ENCODE peak calls at places on chromosomes 13 and 19, in four cellular contexts. One of them, this sample, is unnamed.

GRCh38 chr13:102675115-102675514 is 19.7 kb downstream of the METTL21C start:
- DNase-seq in fibroblast of pulmonary artery: no peak
- DNase-seq in GM23338: no peak
- DNase-seq in AG09309: no peak
- DNase-seq in this sample: no peak

GRCh38 chr19:42092350-42092749 is 16.4 kb downstream of the ZNF574 start:
- DNase-seq in fibroblast of pulmonary artery: peak; percentile 26
- DNase-seq in GM23338: peak; percentile 82
- DNase-seq in AG09309: no peak
- DNase-seq in this sample: no peak

GRCh38 chr13:46607768-46608553 is 55.0 kb downstream of the LRCH1 start:
- DNase-seq in fibroblast of pulmonary artery: no peak
- DNase-seq in GM23338: no peak
- DNase-seq in AG09309: no peak
- DNase-seq in this sample: no peak

GRCh38 chr19:40990972-40991381 is at the start of gene CYP2B6:
- DNase-seq in fibroblast of pulmonary artery: no peak
- DNase-seq in GM23338: no peak
- DNase-seq in AG09309: no peak
- DNase-seq in this sample: no peak

GRCh38 chr13:33490461-33491327 is 205.1 kb upstream of the STARD13 start:
- DNase-seq in fibroblast of pulmonary artery: peak; percentile 82
- DNase-seq in GM23338: peak; percentile 89
- DNase-seq in AG09309: no peak
- DNase-seq in this sample: no peak

GRCh38 chr19:33799507-33799906 is 2.8 kb downstream of the KCTD15 start:
- DNase-seq in fibroblast of pulmonary artery: no peak
- DNase-seq in GM23338: peak; percentile 41
- DNase-seq in AG09309: no peak
- DNase-seq in this sample: no peak

GRCh38 chr19:8335343-8336071 is 7.6 kb downstream of the KANK3 start:
- DNase-seq in fibroblast of pulmonary artery: no peak
- DNase-seq in GM23338: peak; percentile 76
- DNase-seq in AG09309: no peak
- DNase-seq in this sample: no peak

GRCh38 chr19:46585539-46585938 is 15.6 kb upstream of the CALM3 start:
- DNase-seq in fibroblast of pulmonary artery: no peak
- DNase-seq in GM23338: no peak
- DNase-seq in AG09309: no peak
- DNase-seq in this sample: no peak

GRCh38 chr19:10416380-10417257 is 3.7 kb upstream of the PDE4A start:
- DNase-seq in fibroblast of pulmonary artery: peak; percentile 94
- DNase-seq in GM23338: peak; percentile 92
- DNase-seq in AG09309: no peak
- DNase-seq in this sample: peak; percentile 66

DNA sequence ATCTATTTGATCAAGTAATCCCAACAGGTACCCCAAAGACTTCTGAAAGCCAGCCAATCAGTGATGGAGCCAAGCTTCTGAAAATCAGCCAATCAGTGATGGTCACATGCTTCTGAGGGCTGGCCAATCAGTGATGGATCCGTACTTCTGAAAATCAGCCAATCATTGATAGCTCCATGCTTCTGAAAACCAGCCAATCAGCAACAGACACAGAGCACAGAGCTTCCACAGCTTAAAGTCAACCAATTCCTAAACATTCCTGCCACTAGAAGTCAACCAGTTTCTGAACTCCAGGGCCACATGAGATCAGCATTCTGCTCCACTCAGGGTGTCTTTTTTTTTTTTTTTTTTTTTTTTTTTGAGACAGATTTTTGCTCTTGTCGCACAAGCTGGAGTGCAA is 8.2 kb upstream of the HSD17B14 start:
- DNase-seq in fibroblast of pulmonary artery: peak; percentile 60
- DNase-seq in GM23338: peak; percentile 78
- DNase-seq in AG09309: no peak
- DNase-seq in this sample: no peak
- TF ChIP-seq CTCF in fibroblast of pulmonary artery: peak; percentile 18
- TF ChIP-seq CTCF in GM23338: peak; percentile 14
- TF ChIP-seq CTCF in AG09309: peak; percentile 18
- TF ChIP-seq CTCF in this sample: no peak

GRCh38 chr13:69319659-69320058 is 788.0 kb upstream of the ATXN8OS start:
- DNase-seq in fibroblast of pulmonary artery: no peak
- DNase-seq in GM23338: no peak
- DNase-seq in AG09309: no peak
- DNase-seq in this sample: no peak

DNA sequence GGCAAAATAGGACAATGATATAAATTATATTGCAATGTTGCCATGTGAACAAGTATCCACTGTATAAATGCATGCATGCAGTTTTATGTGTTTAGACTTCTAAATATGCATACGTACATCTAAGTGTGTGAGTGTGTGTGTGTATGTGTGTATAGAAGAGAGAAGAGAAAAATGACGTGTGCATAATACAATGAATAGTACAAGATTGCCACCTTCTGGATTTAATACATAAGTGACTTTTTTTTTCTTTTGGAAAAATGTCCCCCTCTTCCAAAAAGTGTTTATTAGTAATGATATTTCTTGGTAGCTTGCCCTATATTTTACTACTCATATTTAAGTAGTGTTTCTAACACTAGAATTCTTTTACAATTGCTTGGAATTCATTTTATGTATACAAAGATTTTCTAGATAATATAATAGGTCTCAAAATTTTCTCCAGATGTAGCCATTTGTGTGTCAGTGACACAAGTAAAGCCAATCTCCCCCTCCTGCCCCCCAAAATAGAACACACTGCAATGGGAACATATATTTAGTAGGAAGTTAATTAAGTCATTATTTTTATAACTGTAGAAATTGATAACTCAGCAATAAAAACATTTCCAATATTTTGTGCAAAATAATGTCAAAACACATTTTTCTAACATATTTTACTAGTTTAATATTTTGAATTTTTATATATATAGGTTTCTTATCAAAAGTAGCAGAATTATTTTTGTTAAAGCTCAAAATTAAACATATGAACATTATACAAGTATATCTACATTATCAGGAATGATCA is 783.3 kb upstream of the ATXN8OS start:
- DNase-seq in fibroblast of pulmonary artery: peak; percentile 1
- DNase-seq in GM23338: peak; percentile 32
- DNase-seq in AG09309: no peak
- DNase-seq in this sample: no peak
- TF ChIP-seq CTCF in fibroblast of pulmonary artery: no peak
- TF ChIP-seq CTCF in GM23338: no peak
- TF ChIP-seq CTCF in AG09309: no peak
- TF ChIP-seq CTCF in this sample: no peak

DNA sequence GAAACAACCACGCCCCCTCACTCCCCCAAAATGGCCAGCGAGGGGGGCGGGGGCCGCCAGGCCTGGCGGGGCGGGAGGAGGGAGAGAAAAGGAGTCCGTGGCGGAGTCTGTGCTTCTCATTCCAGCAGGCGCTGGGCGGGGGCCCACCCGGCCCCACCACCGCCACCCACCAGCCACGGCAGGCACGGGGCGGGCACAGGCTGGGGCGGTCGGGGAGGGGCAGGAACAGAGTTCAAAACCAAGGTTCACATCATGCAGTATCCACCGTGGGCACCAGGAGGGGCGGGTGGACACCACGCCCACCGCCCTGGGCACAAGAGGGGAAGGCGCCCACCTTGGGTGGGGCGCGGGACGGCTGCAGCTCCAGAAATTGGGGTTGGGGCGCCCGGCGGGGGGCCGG is 12.8 kb downstream of the DPF1 start:
- DNase-seq in fibroblast of pulmonary artery: no peak
- DNase-seq in GM23338: peak; percentile 70
- DNase-seq in AG09309: no peak
- DNase-seq in this sample: no peak
- TF ChIP-seq CTCF in fibroblast of pulmonary artery: no peak
- TF ChIP-seq CTCF in GM23338: no peak
- TF ChIP-seq CTCF in AG09309: peak; percentile 1
- TF ChIP-seq CTCF in this sample: no peak

GRCh38 chr13:113084094-113084942 is 21.3 kb upstream of the F7 start:
- DNase-seq in fibroblast of pulmonary artery: no peak
- DNase-seq in GM23338: peak; percentile 47
- DNase-seq in AG09309: no peak
- DNase-seq in this sample: no peak
- TF ChIP-seq CTCF in fibroblast of pulmonary artery: peak; percentile 14
- TF ChIP-seq CTCF in GM23338: no peak
- TF ChIP-seq CTCF in AG09309: no peak
- TF ChIP-seq CTCF in this sample: no peak

This sample was measured in AG09319.